ENCODE peak calls at places on chromosomes 13 and 19, in eight cellular contexts. K is D721Med; L is HTR-8/SVneo; U is cardiac fibroblast; Y is bronchial epithelial cell; B is mucosa of descending colon; T is activated T-helper 2 cell treated with anti-CD3 and anti-CD28 coated beads, Interferon-gamma antibody, Interleukin-2, Interleukin-4, amounts not matched to agents 10 μg/mL and 5 μg/mL and 100 μg/mL, durations not matched to agents 14 hours and 24 hours and 36 hours; C is stimulated activated CD4-positive, alpha-beta T cell treated with anti-CD3 and anti-CD28 coated beads, Interleukin-4, amount 100 ng/mL, for 48 hours. D is an unnamed sample.

GRCh38 chr13:114021464-114022308 is 47.8 kb upstream of the C13orf46 start:
- DNase-seq in U (no peak), C (no peak), T (no peak), K (no peak), Y (no peak), L (no peak), B (no peak), D (no peak)

GRCh38 chr13:103272770-103273169 is 206.6 kb upstream of the SLC10A2 start:
- DNase-seq in Y (peak; percentile 91), C (no peak), L (no peak), U (no peak), B (no peak), T (no peak), K (no peak), D (no peak)

GRCh38 chr13:91348906-91349435 is 1.5 kb downstream of the MIR17HG start:
- DNase-seq in U (peak; percentile 90), B (peak; percentile 97), L (peak; percentile 41), T (peak; percentile 88), K (peak; percentile 39), Y (peak; percentile 70), C (peak; percentile 89), D (peak; percentile 70)

GRCh38 chr19:53520163-53520546 is 17.8 kb upstream of the ZNF331 start:
- DNase-seq in K (no peak), B (peak; percentile 29), L (no peak), T (no peak), Y (no peak), C (no peak), U (no peak), D (no peak)

GRCh38 chr19:47253467-47253881 is 2.9 kb upstream of the CCDC9 start:
- DNase-seq in T (no peak), K (no peak), U (peak; percentile 71), Y (peak; percentile 90), C (no peak), B (no peak), L (peak; percentile 52), D (no peak)

GRCh38 chr13:20378721-20379120 is 146.6 kb upstream of the GJB6 start:
- DNase-seq in B (no peak), U (no peak), L (no peak), T (no peak), C (no peak), Y (peak; percentile 68), K (no peak), D (no peak)

GRCh38 chr13:50299546-50300249 is 284.5 kb downstream of the KCNRG start:
- DNase-seq in T (no peak), U (no peak), Y (peak; percentile 82), K (no peak), L (no peak), C (no peak), B (no peak), D (no peak)

GRCh38 chr19:49094505-49095482 is 9.5 kb downstream of the SNRNP70 start:
- DNase-seq in Y (no peak), B (no peak), K (no peak), C (no peak), T (no peak), L (no peak), U (peak; percentile 26), D (peak; percentile 29)

GRCh38 chr19:16527971-16528521 is 14.2 kb downstream of the CHERP start:
- DNase-seq in T (peak; percentile 30), K (no peak), B (no peak), L (no peak), Y (no peak), C (peak; percentile 21), U (peak; percentile 16), D (peak; percentile 16)

GRCh38 chr19:35904312-35905068 is 2.2 kb downstream of the HCST start:
- DNase-seq in B (no peak), T (no peak), Y (no peak), L (no peak), U (no peak), K (no peak), C (no peak), D (no peak)

GRCh38 chr13:114116734-114117133 is 15.7 kb downstream of the RASA3 start:
- DNase-seq in C (no peak), U (no peak), K (no peak), T (no peak), Y (no peak), L (no peak), B (peak; percentile 14), D (no peak)

GRCh38 chr19:21202865-21203494 is 61.1 kb downstream of the ZNF431 start:
- DNase-seq in C (no peak), L (peak; percentile 17), B (no peak), Y (peak; percentile 37), U (peak; percentile 38), T (no peak), K (peak; percentile 16), D (peak; percentile 4)

GRCh38 chr13:79245937-79246574 is 160.0 kb downstream of the RBM26 start:
- DNase-seq in C (no peak), B (no peak), Y (peak; percentile 13), L (no peak), K (no peak), T (no peak), U (no peak), D (no peak)

GRCh38 chr19:6588508-6589345 is 2.2 kb downstream of the CD70 start:
- DNase-seq in K (no peak), B (no peak), Y (no peak), T (no peak), L (no peak), U (no peak), C (no peak), D (no peak)

GRCh38 chr13:22047785-22048104 is 376.9 kb downstream of the FGF9 start:
- DNase-seq in L (no peak), K (no peak), C (no peak), Y (no peak), T (no peak), U (no peak), B (no peak), D (no peak)

D was measured in dermis microvascular lymphatic vessel endothelial cell.